ENCODE peak calls at places on chromosomes 13 and 19, in six cellular contexts. S is fibroblast of lung; N is anterior cingulate cortex; K is activated naive CD8-positive, alpha-beta T cell treated with anti-CD3 and anti-CD28 coated beads for 36 hours; F is ELF-1; G is NT2/D1. W is an unnamed sample.

GRCh38 chr19:9836021-9836420 is 903 bp downstream of the PIN1 start:
- DNase-seq in K (no peak), N (no peak), F (no peak), G (no peak), S (peak), W (no peak)

GRCh38 chr19:41425174-41426115 is 1.7 kb downstream of the B3GNT8 start:
- DNase-seq in G (no peak), S (no peak), F (peak), N (no peak), K (no peak), W (no peak)

GRCh38 chr13:93227280-93227905 is 786 bp downstream of the GPC6 start:
- DNase-seq in F (peak), S (peak), N (no peak), K (no peak), G (no peak), W (no peak)

GRCh38 chr13:33229446-33230177 is 55.9 kb downstream of the STARD13 start:
- DNase-seq in F (peak), S (no peak), N (peak), G (no peak), K (no peak), W (peak)

GRCh38 chr13:80388506-80388905 is 47.6 kb upstream of the SPRY2 start:
- DNase-seq in N (no peak), G (no peak), K (no peak), S (no peak), F (no peak), W (no peak)

GRCh38 chr19:58227964-58228583 is 640 bp upstream of the ZNF544 start:
- DNase-seq in S (no peak), K (no peak), N (no peak), G (no peak), F (peak), W (no peak)

GRCh38 chr13:39462456-39462855 is 140.5 kb downstream of the LHFPL6 start:
- DNase-seq in F (peak), G (no peak), K (no peak), N (no peak), S (peak), W (no peak)

GRCh38 chr13:76339649-76340048 is 546.6 kb downstream of the KCTD12 start:
- DNase-seq in F (no peak), K (no peak), G (no peak), S (no peak), N (no peak), W (no peak)

GRCh38 chr19:33505823-33506222 is 15.8 kb downstream of the PEPD start:
- DNase-seq in G (no peak), S (no peak), K (no peak), N (no peak), F (no peak), W (no peak)

GRCh38 chr19:55624109-55625003 is at the start of gene ZNF784:
- DNase-seq in F (peak), K (peak), G (peak), N (peak), S (peak), W (peak)

GRCh38 chr19:48890551-48890950 is 8.0 kb downstream of the TULP2 start:
- DNase-seq in S (no peak), F (no peak), K (no peak), G (no peak), N (no peak), W (no peak)

GRCh38 chr19:34254552-34255432 is at the start of gene GARRE1:
- DNase-seq in K (peak), F (peak), G (no peak), N (no peak), S (peak), W (peak)

GRCh38 chr19:16336571-16336970 is 11.9 kb downstream of the KLF2 start:
- DNase-seq in K (no peak), S (peak), N (no peak), F (no peak), G (no peak), W (no peak)

GRCh38 chr19:35846038-35846668 is 6.2 kb downstream of the NPHS1 start:
- DNase-seq in G (no peak), K (no peak), N (no peak), S (no peak), F (peak), W (no peak)

GRCh38 chr13:45807520-45808099 is 43.9 kb downstream of the SIAH3 start:
- DNase-seq in N (peak), G (peak), K (peak), F (peak), S (peak), W (peak)

W was measured in cerebellum.